ENCODE peak calls at places on chromosomes 6 and 20, in ten cellular contexts. F, J, S, Z, G, K, Y, U, Q and L are unnamed samples.

GRCh38 chr6:168052291-168052891 is 26.6 kb downstream of the FRMD1 start:
- DNase-seq in F (no peak), J (no peak), S (no peak), Z (no peak), G (no peak), K (peak), Y (no peak), U (no peak), Q (no peak), L (no peak)

GRCh38 chr6:108406943-108407342 is 112.1 kb downstream of the AFG1L start:
- DNase-seq in F (no peak), J (no peak), S (no peak), Z (peak), G (no peak), K (no peak), Y (no peak), U (no peak), Q (no peak), L (no peak)

GRCh38 chr6:168908166-168908565 is 345.5 kb downstream of the THBS2 start:
- DNase-seq in F (no peak), J (no peak), S (peak), Z (peak), G (no peak), K (no peak), Y (no peak), U (peak), Q (no peak), L (peak)

GRCh38 chr6:152980656-152981055 is 2.2 kb downstream of the FBXO5 start:
- DNase-seq in F (no peak), J (no peak), S (no peak), Z (no peak), G (no peak), K (no peak), Y (no peak), U (no peak), Q (no peak), L (no peak)

GRCh38 chr20:50921055-50921454 is 10.2 kb downstream of the ADNP start:
- DNase-seq in F (no peak), J (no peak), S (no peak), Z (peak), G (no peak), K (no peak), Y (no peak), U (no peak), Q (no peak), L (no peak)

GRCh38 chr20:33671573-33672288 is 2.5 kb downstream of the NECAB3 start:
- DNase-seq in F (peak), J (no peak), S (no peak), Z (no peak), G (no peak), K (no peak), Y (no peak), U (no peak), Q (no peak), L (no peak)

GRCh38 chr6:134943567-134944111 is 6.3 kb downstream of the ALDH8A1 start:
- DNase-seq in F (no peak), J (no peak), S (no peak), Z (no peak), G (no peak), K (no peak), Y (no peak), U (no peak), Q (no peak), L (no peak)

GRCh38 chr6:29763491-29764289 is 40.5 kb downstream of the HLA-F start:
- DNase-seq in F (no peak), J (peak), S (peak), Z (peak), G (no peak), K (no peak), Y (peak), U (peak), Q (no peak), L (peak)

GRCh38 chr6:138586638-138587037 is 87.3 kb upstream of the NHSL1 start:
- DNase-seq in F (no peak), J (no peak), S (no peak), Z (no peak), G (no peak), K (no peak), Y (no peak), U (no peak), Q (no peak), L (no peak)

GRCh38 chr6:16851044-16851540 is 89.8 kb upstream of the ATXN1 start:
- DNase-seq in F (no peak), J (no peak), S (no peak), Z (no peak), G (no peak), K (no peak), Y (no peak), U (no peak), Q (no peak), L (no peak)

GRCh38 chr6:169014681-169015080 is 239.0 kb downstream of the THBS2 start:
- DNase-seq in F (no peak), J (no peak), S (no peak), Z (no peak), G (no peak), K (no peak), Y (no peak), U (no peak), Q (no peak), L (no peak)

GRCh38 chr20:36666181-36666740 is 20.3 kb upstream of the SLA2 start:
- DNase-seq in F (no peak), J (peak), S (no peak), Z (peak), G (no peak), K (no peak), Y (no peak), U (peak), Q (no peak), L (peak)

GRCh38 chr6:169165561-169166300 is 87.9 kb downstream of the THBS2 start:
- DNase-seq in F (no peak), J (no peak), S (no peak), Z (peak), G (peak), K (no peak), Y (no peak), U (peak), Q (no peak), L (peak)

GRCh38 chr6:33374359-33374910 is 17.2 kb upstream of the KIFC1 start:
- DNase-seq in F (no peak), J (no peak), S (no peak), Z (no peak), G (no peak), K (no peak), Y (no peak), U (no peak), Q (no peak), L (no peak)

GRCh38 chr20:41173791-41174341 is 36.5 kb downstream of the PLCG1 start:
- DNase-seq in F (peak), J (no peak), S (no peak), Z (no peak), G (peak), K (peak), Y (no peak), U (no peak), Q (no peak), L (no peak)

GRCh38 chr6:2796884-2797283 is 31.7 kb downstream of the WRNIP1 start:
- DNase-seq in F (no peak), J (no peak), S (no peak), Z (no peak), G (no peak), K (no peak), Y (no peak), U (no peak), Q (no peak), L (no peak)

GRCh38 chr6:101396552-101397173 is 3.2 kb downstream of the GRIK2 start:
- DNase-seq in F (no peak), J (no peak), S (no peak), Z (peak), G (peak), K (peak), Y (no peak), U (peak), Q (no peak), L (peak)

GRCh38 chr6:117653949-117654348 is 21.3 kb upstream of the NUS1 start:
- DNase-seq in F (no peak), J (no peak), S (no peak), Z (no peak), G (no peak), K (no peak), Y (no peak), U (no peak), Q (no peak), L (no peak)

GRCh38 chr6:117986401-117986800 is 79.3 kb downstream of the SLC35F1 start:
- DNase-seq in F (no peak), J (no peak), S (no peak), Z (no peak), G (no peak), K (no peak), Y (no peak), U (no peak), Q (no peak), L (no peak)

GRCh38 chr20:57169162-57169561 is 97.3 kb downstream of the BMP7 start:
- DNase-seq in F (no peak), J (no peak), S (no peak), Z (no peak), G (no peak), K (no peak), Y (no peak), U (no peak), Q (no peak), L (no peak)

GRCh38 chr20:35833271-35833670 is 61.5 kb downstream of the PHF20 start:
- DNase-seq in F (no peak), J (no peak), S (no peak), Z (peak), G (no peak), K (no peak), Y (no peak), U (peak), Q (no peak), L (no peak)

GRCh38 chr20:24389686-24390085 is 79.7 kb upstream of the SYNDIG1 start:
- DNase-seq in F (no peak), J (no peak), S (no peak), Z (no peak), G (no peak), K (no peak), Y (no peak), U (no peak), Q (no peak), L (no peak)

GRCh38 chr20:9609892-9610502 is 95.6 kb downstream of the LAMP5 start:
- DNase-seq in F (no peak), J (peak), S (peak), Z (peak), G (no peak), K (peak), Y (peak), U (peak), Q (no peak), L (peak)

GRCh38 chr6:39231386-39231785 is 2.1 kb upstream of the KCNK5 start:
- DNase-seq in F (no peak), J (no peak), S (no peak), Z (no peak), G (no peak), K (no peak), Y (no peak), U (no peak), Q (no peak), L (no peak)

GRCh38 chr6:36788186-36788585 is 51.1 kb downstream of the CPNE5 start:
- DNase-seq in F (no peak), J (no peak), S (no peak), Z (no peak), G (no peak), K (no peak), Y (no peak), U (no peak), Q (no peak), L (no peak)

GRCh38 chr20:44720994-44721784 is 6.0 kb downstream of the CCN5 start:
- DNase-seq in F (no peak), J (no peak), S (no peak), Z (peak), G (peak), K (no peak), Y (no peak), U (peak), Q (no peak), L (peak)

GRCh38 chr20:63829598-63829942 is 1.5 kb downstream of the ZBTB46 start:
- DNase-seq in F (no peak), J (no peak), S (no peak), Z (no peak), G (no peak), K (no peak), Y (no peak), U (no peak), Q (no peak), L (no peak)

GRCh38 chr6:16254535-16254934 is 16.1 kb downstream of the GMPR start:
- DNase-seq in F (no peak), J (no peak), S (no peak), Z (no peak), G (peak), K (no peak), Y (no peak), U (no peak), Q (no peak), L (no peak)

GRCh38 chr20:43537921-43538854 is 20.6 kb upstream of the SGK2 start:
- DNase-seq in F (no peak), J (no peak), S (no peak), Z (peak), G (peak), K (peak), Y (no peak), U (peak), Q (peak), L (peak)

GRCh38 chr6:113065606-113066005 is 718.5 kb downstream of the RFPL4B start:
- DNase-seq in F (no peak), J (no peak), S (no peak), Z (peak), G (no peak), K (no peak), Y (no peak), U (peak), Q (no peak), L (peak)

GRCh38 chr6:1491025-1491424 is 101.6 kb downstream of the FOXF2 start:
- DNase-seq in F (no peak), J (no peak), S (no peak), Z (no peak), G (no peak), K (no peak), Y (no peak), U (no peak), Q (no peak), L (no peak)

GRCh38 chr20:25283221-25283951 is 35.5 kb downstream of the PYGB start:
- DNase-seq in F (peak), J (no peak), S (no peak), Z (no peak), G (peak), K (peak), Y (no peak), U (no peak), Q (no peak), L (no peak)

GRCh38 chr6:116847234-116847633 is 18.4 kb upstream of the GPRC6A start:
- DNase-seq in F (no peak), J (no peak), S (no peak), Z (peak), G (no peak), K (no peak), Y (no peak), U (peak), Q (peak), L (peak)

GRCh38 chr20:8557711-8558110 is 425.6 kb downstream of the PLCB1 start:
- DNase-seq in F (no peak), J (no peak), S (no peak), Z (peak), G (no peak), K (no peak), Y (no peak), U (peak), Q (no peak), L (peak)

GRCh38 chr6:30782425-30783014 is 38.2 kb upstream of the IER3 start:
- DNase-seq in F (no peak), J (no peak), S (no peak), Z (peak), G (no peak), K (no peak), Y (no peak), U (peak), Q (peak), L (peak)

GRCh38 chr6:30779850-30780641 is 35.7 kb upstream of the IER3 start:
- DNase-seq in F (no peak), J (no peak), S (no peak), Z (no peak), G (no peak), K (no peak), Y (no peak), U (no peak), Q (no peak), L (no peak)

GRCh38 chr6:30781362-30781696 is 37.0 kb upstream of the IER3 start:
- DNase-seq in F (no peak), J (no peak), S (no peak), Z (no peak), G (no peak), K (no peak), Y (no peak), U (no peak), Q (no peak), L (no peak)

GRCh38 chr6:30780642-30780920 is 36.2 kb upstream of the IER3 start:
- DNase-seq in F (no peak), J (no peak), S (no peak), Z (no peak), G (no peak), K (no peak), Y (no peak), U (no peak), Q (no peak), L (no peak)

GRCh38 chr6:30781697-30782424 is 37.5 kb upstream of the IER3 start:
- DNase-seq in F (peak), J (peak), S (peak), Z (peak), G (peak), K (peak), Y (peak), U (peak), Q (peak), L (peak)
- H3K4me3 ChIP-seq in F (no peak), J (peak), S (peak), Z (no peak), G (no peak), K (no peak), Y (no peak), U (no peak), Q (peak), L (no peak)

GRCh38 chr6:21522773-21523490 is 70.6 kb upstream of the SOX4 start:
- DNase-seq in F (no peak), J (no peak), S (no peak), Z (no peak), G (no peak), K (no peak), Y (no peak), U (no peak), Q (peak), L (no peak)
- TF ChIP-seq CTCF in F (no peak), J (no peak), S (no peak), Z (no peak), G (no peak), K (no peak), Y (peak), U (no peak), Q (no peak), L (peak)

GRCh38 chr6:148218542-148219258 is 123.9 kb upstream of the SASH1 start:
- DNase-seq in F (no peak), J (no peak), S (no peak), Z (no peak), G (no peak), K (no peak), Y (no peak), U (no peak), Q (no peak), L (no peak)
- H3K4me3 ChIP-seq in F (no peak), J (no peak), S (no peak), Z (no peak), G (no peak), K (no peak), Y (no peak), U (no peak), Q (no peak), L (no peak)

GRCh38 chr6:82588859-82589412 is 225.3 kb downstream of the TPBG start:
- DNase-seq in F (no peak), J (no peak), S (no peak), Z (no peak), G (no peak), K (no peak), Y (no peak), U (no peak), Q (no peak), L (no peak)

GRCh38 chr6:82588020-82588419 is 224.4 kb downstream of the TPBG start:
- DNase-seq in F (no peak), J (no peak), S (no peak), Z (peak), G (no peak), K (no peak), Y (no peak), U (no peak), Q (no peak), L (no peak)

GRCh38 chr6:82589509-82590206 is 226.0 kb downstream of the TPBG start:
- DNase-seq in F (no peak), J (peak), S (no peak), Z (peak), G (no peak), K (no peak), Y (peak), U (peak), Q (peak), L (peak)
- TF ChIP-seq CTCF in F (peak), J (no peak), S (peak), Z (peak), G (peak), K (no peak), Y (peak), U (peak), Q (peak), L (peak)

GRCh38 chr20:46058656-46059281 is 29.8 kb downstream of the SLC12A5 start:
- DNase-seq in F (peak), J (no peak), S (no peak), Z (no peak), G (no peak), K (no peak), Y (no peak), U (no peak), Q (no peak), L (no peak)
- H3K4me3 ChIP-seq in F (no peak), J (no peak), S (peak), Z (no peak), G (peak), K (no peak), Y (no peak), U (no peak), Q (no peak), L (no peak)

GRCh38 chr6:68635706-68636513 is 828 bp downstream of the ADGRB3 start:
- DNase-seq in F (no peak), J (no peak), S (no peak), Z (no peak), G (no peak), K (no peak), Y (no peak), U (no peak), Q (no peak), L (peak)
- TF ChIP-seq CTCF in F (no peak), J (no peak), S (no peak), Z (no peak), G (no peak), K (no peak), Y (no peak), U (no peak), Q (no peak), L (peak)

GRCh38 chr6:129577691-129578090 is 132.3 kb downstream of the ARHGAP18 start:
- DNase-seq in F (no peak), J (no peak), S (no peak), Z (no peak), G (no peak), K (no peak), Y (no peak), U (no peak), Q (no peak), L (no peak)

GRCh38 chr6:129576456-129576855 is 133.5 kb downstream of the ARHGAP18 start:
- DNase-seq in F (no peak), J (no peak), S (no peak), Z (no peak), G (no peak), K (no peak), Y (no peak), U (no peak), Q (no peak), L (no peak)

GRCh38 chr6:129578315-129578714 is 131.7 kb downstream of the ARHGAP18 start:
- DNase-seq in F (no peak), J (no peak), S (no peak), Z (no peak), G (no peak), K (no peak), Y (no peak), U (no peak), Q (no peak), L (no peak)

DNA sequence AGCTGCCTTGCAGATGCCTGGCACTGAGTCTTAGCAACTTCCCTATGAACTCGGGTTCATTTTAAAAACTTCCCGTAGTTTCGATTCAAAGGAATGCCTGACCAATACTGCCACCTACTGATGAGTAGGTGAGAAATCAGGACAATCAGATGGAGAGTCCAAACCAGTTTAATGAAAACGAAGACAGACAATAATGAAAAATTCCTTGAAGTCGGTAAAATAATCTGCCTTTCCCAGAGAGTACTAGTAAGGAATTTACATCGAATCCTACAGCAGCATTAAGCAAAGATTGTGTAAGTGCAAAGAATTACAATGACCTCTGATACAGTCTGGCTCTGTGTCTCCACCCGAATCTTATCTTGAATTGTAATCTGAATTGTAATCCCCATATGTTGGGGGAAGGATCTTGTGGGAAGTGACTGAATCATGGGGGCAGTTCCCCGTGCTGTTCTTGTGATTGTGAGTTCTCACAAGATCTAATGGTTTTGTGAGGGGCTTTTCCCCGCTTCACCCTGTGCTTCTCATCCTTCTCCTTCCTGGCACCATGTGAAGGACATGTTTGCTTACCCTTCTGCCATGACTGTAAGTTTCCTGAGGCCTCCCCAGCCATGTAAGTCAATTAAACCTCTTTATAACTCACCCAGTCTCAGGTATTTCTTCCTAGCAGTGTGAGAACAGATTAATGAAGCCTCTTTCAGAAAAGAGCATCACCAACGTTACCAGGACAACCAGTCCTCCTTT is 134.4 kb downstream of the ARHGAP18 start:
- DNase-seq in F (no peak), J (peak), S (no peak), Z (peak), G (no peak), K (no peak), Y (peak), U (peak), Q (peak), L (peak)
- H3K4me3 ChIP-seq in F (no peak), J (no peak), S (no peak), Z (no peak), G (peak), K (no peak), Y (no peak), U (peak), Q (no peak), L (no peak)

GRCh38 chr6:154872605-154873004 is 122.5 kb upstream of the TIAM2 start:
- DNase-seq in F (no peak), J (no peak), S (no peak), Z (no peak), G (no peak), K (no peak), Y (no peak), U (no peak), Q (no peak), L (no peak)
- TF ChIP-seq CTCF in F (no peak), J (no peak), S (no peak), Z (no peak), G (no peak), K (no peak), Y (no peak), U (no peak), Q (no peak), L (no peak)